ENCODE peak calls at places on chromosomes 2 and 18, in six cellular contexts. One of them, this sample, is unnamed.
A peak's percentile ranks its signal among the peaks of the same experiment; 100 is the strongest.

GRCh38 chr2:19687260-19687659 is 214.5 kb downstream of the TTC32 start:
- DNase-seq in sigmoid colon: no peak
- DNase-seq in SK-N-SH: no peak
- DNase-seq in spleen: no peak
- DNase-seq in transverse colon: no peak
- DNase-seq in upper lobe of left lung: no peak
- DNase-seq in this sample: no peak

GRCh38 chr2:182043021-182043420 is 57.4 kb downstream of the PPP1R1C start:
- DNase-seq in sigmoid colon: no peak
- DNase-seq in SK-N-SH: no peak
- DNase-seq in spleen: no peak
- DNase-seq in transverse colon: no peak
- DNase-seq in upper lobe of left lung: no peak
- DNase-seq in this sample: no peak

GRCh38 chr18:63155910-63156773 is 163.4 kb downstream of the BCL2 start:
- DNase-seq in sigmoid colon: no peak
- DNase-seq in SK-N-SH: no peak
- DNase-seq in spleen: no peak
- DNase-seq in transverse colon: no peak
- DNase-seq in upper lobe of left lung: no peak
- DNase-seq in this sample: no peak

GRCh38 chr2:86598966-86599365 is 24.7 kb downstream of the RNF103 start:
- DNase-seq in sigmoid colon: no peak
- DNase-seq in SK-N-SH: no peak
- DNase-seq in spleen: no peak
- DNase-seq in transverse colon: no peak
- DNase-seq in upper lobe of left lung: no peak
- DNase-seq in this sample: peak; percentile 13

GRCh38 chr2:20040489-20041172 is 10.8 kb downstream of the LAPTM4A start:
- DNase-seq in sigmoid colon: no peak
- DNase-seq in SK-N-SH: no peak
- DNase-seq in spleen: no peak
- DNase-seq in transverse colon: no peak
- DNase-seq in upper lobe of left lung: no peak
- DNase-seq in this sample: peak; percentile 85

GRCh38 chr2:169069341-169069740 is at the start of gene DHRS9:
- DNase-seq in sigmoid colon: no peak
- DNase-seq in SK-N-SH: no peak
- DNase-seq in spleen: peak; percentile 77
- DNase-seq in transverse colon: peak; percentile 63
- DNase-seq in upper lobe of left lung: peak; percentile 74
- DNase-seq in this sample: peak; percentile 39

GRCh38 chr2:113111823-113112287 is 15.5 kb upstream of the IL1RN start:
- DNase-seq in sigmoid colon: no peak
- DNase-seq in SK-N-SH: no peak
- DNase-seq in spleen: no peak
- DNase-seq in transverse colon: no peak
- DNase-seq in upper lobe of left lung: peak; percentile 67
- DNase-seq in this sample: no peak

GRCh38 chr2:240570531-240571313 is 2.4 kb downstream of the RNPEPL1 start:
- DNase-seq in sigmoid colon: peak; percentile 59
- DNase-seq in SK-N-SH: peak; percentile 20
- DNase-seq in spleen: peak; percentile 77
- DNase-seq in transverse colon: peak; percentile 7
- DNase-seq in upper lobe of left lung: peak; percentile 17
- DNase-seq in this sample: no peak

GRCh38 chr2:128279786-128280701 is 38.6 kb downstream of the HS6ST1 start:
- DNase-seq in sigmoid colon: peak; percentile 66
- DNase-seq in SK-N-SH: no peak
- DNase-seq in spleen: peak; percentile 84
- DNase-seq in transverse colon: peak; percentile 8
- DNase-seq in upper lobe of left lung: no peak
- DNase-seq in this sample: no peak

GRCh38 chr18:62339106-62339988 is 14.2 kb downstream of the TNFRSF11A start:
- DNase-seq in sigmoid colon: no peak
- DNase-seq in SK-N-SH: no peak
- DNase-seq in spleen: no peak
- DNase-seq in transverse colon: peak; percentile 31
- DNase-seq in upper lobe of left lung: no peak
- DNase-seq in this sample: peak; percentile 79

GRCh38 chr2:169462896-169463695 is 16.2 kb upstream of the BBS5 start:
- DNase-seq in sigmoid colon: no peak
- DNase-seq in SK-N-SH: no peak
- DNase-seq in spleen: no peak
- DNase-seq in transverse colon: no peak
- DNase-seq in upper lobe of left lung: no peak
- DNase-seq in this sample: peak; percentile 68

GRCh38 chr2:15636972-15637785 is 45.5 kb downstream of the DDX1 start:
- DNase-seq in sigmoid colon: no peak
- DNase-seq in SK-N-SH: peak; percentile 87
- DNase-seq in spleen: no peak
- DNase-seq in transverse colon: peak; percentile 60
- DNase-seq in upper lobe of left lung: peak; percentile 65
- DNase-seq in this sample: peak; percentile 85

GRCh38 chr18:45901654-45902210 is 65.4 kb downstream of the EPG5 start:
- DNase-seq in sigmoid colon: no peak
- DNase-seq in SK-N-SH: no peak
- DNase-seq in spleen: no peak
- DNase-seq in transverse colon: no peak
- DNase-seq in upper lobe of left lung: no peak
- DNase-seq in this sample: no peak

GRCh38 chr2:43223412-43224040 is 2.9 kb downstream of the ZFP36L2 start:
- DNase-seq in sigmoid colon: no peak
- DNase-seq in SK-N-SH: no peak
- DNase-seq in spleen: peak; percentile 24
- DNase-seq in transverse colon: no peak
- DNase-seq in upper lobe of left lung: no peak
- DNase-seq in this sample: peak; percentile 45

GRCh38 chr2:1728821-1729220 is 15.5 kb downstream of the PXDN start:
- DNase-seq in sigmoid colon: peak; percentile 91
- DNase-seq in SK-N-SH: peak; percentile 87
- DNase-seq in spleen: no peak
- DNase-seq in transverse colon: peak; percentile 4
- DNase-seq in upper lobe of left lung: peak; percentile 80
- DNase-seq in this sample: no peak

GRCh38 chr2:208356846-208357574 is 49.6 kb upstream of the PTH2R start:
- DNase-seq in sigmoid colon: no peak
- DNase-seq in SK-N-SH: no peak
- DNase-seq in spleen: no peak
- DNase-seq in transverse colon: no peak
- DNase-seq in upper lobe of left lung: no peak
- DNase-seq in this sample: no peak

GRCh38 chr2:208360259-208361076 is 46.1 kb upstream of the PTH2R start:
- DNase-seq in sigmoid colon: no peak
- DNase-seq in SK-N-SH: peak; percentile 33
- DNase-seq in spleen: peak; percentile 77
- DNase-seq in transverse colon: no peak
- DNase-seq in upper lobe of left lung: no peak
- DNase-seq in this sample: no peak

GRCh38 chr2:208359632-208359986 is 47.0 kb upstream of the PTH2R start:
- DNase-seq in sigmoid colon: no peak
- DNase-seq in SK-N-SH: peak; percentile 85
- DNase-seq in spleen: peak; percentile 86
- DNase-seq in transverse colon: no peak
- DNase-seq in upper lobe of left lung: peak; percentile 39
- DNase-seq in this sample: no peak

GRCh38 chr2:208361077-208361441 is 45.5 kb upstream of the PTH2R start:
- DNase-seq in sigmoid colon: no peak
- DNase-seq in SK-N-SH: no peak
- DNase-seq in spleen: peak; percentile 67
- DNase-seq in transverse colon: no peak
- DNase-seq in upper lobe of left lung: no peak
- DNase-seq in this sample: no peak

GRCh38 chr2:208358758-208359631 is 47.6 kb upstream of the PTH2R start:
- DNase-seq in sigmoid colon: no peak
- DNase-seq in SK-N-SH: peak; percentile 45
- DNase-seq in spleen: no peak
- DNase-seq in transverse colon: no peak
- DNase-seq in upper lobe of left lung: no peak
- DNase-seq in this sample: no peak
- TF ChIP-seq POLR2AphosphoS5 in sigmoid colon: no peak
- TF ChIP-seq POLR2AphosphoS5 in SK-N-SH: peak; percentile 53
- TF ChIP-seq POLR2AphosphoS5 in spleen: no peak
- TF ChIP-seq POLR2AphosphoS5 in transverse colon: no peak
- TF ChIP-seq POLR2AphosphoS5 in upper lobe of left lung: no peak
- TF ChIP-seq POLR2AphosphoS5 in this sample: no peak

DNA sequence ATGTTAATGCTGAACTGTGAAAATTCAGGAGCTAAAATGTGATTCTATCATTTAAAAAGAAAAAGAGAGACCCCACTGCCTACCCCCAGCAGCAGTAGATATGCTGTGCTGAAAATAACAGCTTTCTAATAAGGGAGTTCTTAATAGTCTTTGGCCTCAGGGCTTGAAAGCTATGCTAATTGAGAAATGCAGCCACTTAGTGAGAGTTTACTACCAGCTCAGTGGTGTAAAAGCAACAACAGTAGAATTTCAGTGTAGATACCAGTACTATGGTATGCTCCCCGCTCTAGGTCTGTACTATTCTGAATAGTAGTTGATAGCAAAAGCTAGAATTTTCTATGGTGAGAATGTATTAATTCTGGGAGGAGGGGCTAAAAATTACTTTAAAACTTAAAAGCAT is 303.1 kb upstream of the VWC2L start:
- DNase-seq in sigmoid colon: no peak
- DNase-seq in SK-N-SH: no peak
- DNase-seq in spleen: no peak
- DNase-seq in transverse colon: no peak
- DNase-seq in upper lobe of left lung: no peak
- DNase-seq in this sample: no peak
- H3K4me3 ChIP-seq in sigmoid colon: no peak overlapping the region
- H3K4me3 ChIP-seq in SK-N-SH: no peak overlapping the region
- H3K4me3 ChIP-seq in spleen: no peak overlapping the region
- H3K4me3 ChIP-seq in transverse colon: no peak overlapping the region
- H3K4me3 ChIP-seq in upper lobe of left lung: no peak overlapping the region
- H3K4me3 ChIP-seq in this sample: no peak overlapping the region

GRCh38 chr18:75211721-75212625 is 1.4 kb downstream of the TSHZ1 start:
- DNase-seq in sigmoid colon: peak; percentile 80
- DNase-seq in SK-N-SH: peak; percentile 72
- DNase-seq in spleen: peak; percentile 89
- DNase-seq in transverse colon: peak; percentile 39
- DNase-seq in upper lobe of left lung: peak; percentile 69
- DNase-seq in this sample: peak; percentile 56
- TF ChIP-seq POLR2AphosphoS5 in sigmoid colon: peak; percentile 32
- TF ChIP-seq POLR2AphosphoS5 in SK-N-SH: no peak
- TF ChIP-seq POLR2AphosphoS5 in spleen: peak; percentile 74
- TF ChIP-seq POLR2AphosphoS5 in transverse colon: no peak
- TF ChIP-seq POLR2AphosphoS5 in upper lobe of left lung: peak; percentile 20
- TF ChIP-seq POLR2AphosphoS5 in this sample: no peak

DNA sequence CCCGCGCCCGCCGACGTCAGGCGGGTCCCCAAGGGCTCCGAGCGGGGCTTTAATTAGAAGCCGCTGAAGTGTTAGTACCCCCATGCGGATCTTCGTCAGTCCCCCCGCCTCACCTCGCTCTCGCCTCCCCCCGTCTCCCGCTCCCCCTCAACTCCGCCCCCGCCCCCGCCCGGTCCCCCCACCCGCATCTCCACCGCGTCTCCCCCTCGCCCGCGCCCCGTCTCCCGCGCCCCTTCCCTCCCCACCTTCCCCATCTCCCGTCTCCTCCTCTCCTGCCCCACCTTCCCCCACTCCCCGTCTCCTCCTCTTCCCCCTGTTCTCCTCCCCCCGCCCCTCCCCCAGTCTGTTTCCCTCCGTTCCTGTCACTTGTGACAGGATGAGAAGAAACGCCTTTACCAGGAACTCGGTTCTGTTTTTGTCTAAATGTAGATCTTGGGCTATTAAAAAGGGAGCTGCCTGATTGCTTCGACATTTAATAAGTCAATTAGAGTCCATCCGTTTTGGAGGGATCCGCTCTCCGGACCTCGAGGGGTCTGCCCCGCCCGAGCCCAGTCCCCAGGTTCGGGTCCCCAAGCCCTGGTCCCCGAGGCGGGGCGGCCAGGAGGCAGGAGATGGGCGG is 961 bp upstream of the ALKAL2 start:
- DNase-seq in sigmoid colon: no peak
- DNase-seq in SK-N-SH: peak; percentile 61
- DNase-seq in spleen: no peak
- DNase-seq in transverse colon: no peak
- DNase-seq in upper lobe of left lung: no peak
- DNase-seq in this sample: no peak
- H3K4me3 ChIP-seq in sigmoid colon: peak overlapping the region; percentile 51
- H3K4me3 ChIP-seq in SK-N-SH: peak overlapping the region; percentile 36
- H3K4me3 ChIP-seq in spleen: peak overlapping the region; percentile 58
- H3K4me3 ChIP-seq in transverse colon: peak overlapping the region; percentile 41
- H3K4me3 ChIP-seq in upper lobe of left lung: peak overlapping the region; percentile 74
- H3K4me3 ChIP-seq in this sample: no peak overlapping the region

GRCh38 chr18:26459884-26460283 is 88.5 kb downstream of the KCTD1 start:
- DNase-seq in sigmoid colon: no peak
- DNase-seq in SK-N-SH: no peak
- DNase-seq in spleen: no peak
- DNase-seq in transverse colon: no peak
- DNase-seq in upper lobe of left lung: no peak
- DNase-seq in this sample: no peak
- TF ChIP-seq POLR2AphosphoS5 in sigmoid colon: no peak
- TF ChIP-seq POLR2AphosphoS5 in SK-N-SH: no peak
- TF ChIP-seq POLR2AphosphoS5 in spleen: no peak
- TF ChIP-seq POLR2AphosphoS5 in transverse colon: no peak
- TF ChIP-seq POLR2AphosphoS5 in upper lobe of left lung: no peak
- TF ChIP-seq POLR2AphosphoS5 in this sample: no peak

GRCh38 chr2:42186378-42186777 is 17.2 kb downstream of the EML4 start:
- DNase-seq in sigmoid colon: no peak
- DNase-seq in SK-N-SH: no peak
- DNase-seq in spleen: no peak
- DNase-seq in transverse colon: no peak
- DNase-seq in upper lobe of left lung: no peak
- DNase-seq in this sample: no peak
- H3K4me3 ChIP-seq in sigmoid colon: no peak overlapping the region
- H3K4me3 ChIP-seq in SK-N-SH: no peak overlapping the region
- H3K4me3 ChIP-seq in spleen: no peak overlapping the region
- H3K4me3 ChIP-seq in transverse colon: no peak overlapping the region
- H3K4me3 ChIP-seq in upper lobe of left lung: no peak overlapping the region
- H3K4me3 ChIP-seq in this sample: no peak overlapping the region

This sample was measured in endothelial cell of umbilical vein.